ENCODE peak calls at places on chromosomes 5 and 9, in six cellular contexts. B is NCI-H1436 treated with DMSO at 0.1 percent for 48 hours; A is activated CD4-positive, alpha-beta T cell treated with anti-CD3 and anti-CD28 coated beads, Interleukin-2, amount 50 U/mL, for 1 hour; H is aorta; G is DMS 273 treated with DMSO at 0.1 percent for 48 hours; Z is activated T-helper 2 cell treated with anti-CD3 and anti-CD28 coated beads, Interferon-gamma antibody, Interleukin-2, Interleukin-4, amounts not matched to agents 10 μg/mL and 5 μg/mL and 100 μg/mL, durations not matched to agents 14 hours and 24 hours and 36 hours. O is an unnamed sample.

GRCh38 chr5:68745459-68745858 is 348.4 kb upstream of the SLC30A5 start:
- DNase-seq in B (no peak), A (no peak), H (no peak), G (peak), Z (no peak), O (no peak)

GRCh38 chr9:126561582-126561981 is 52.1 kb upstream of the LMX1B start:
- DNase-seq in B (no peak), A (no peak), H (no peak), G (no peak), Z (no peak), O (no peak)

GRCh38 chr5:56751914-56752313 is 63.4 kb upstream of the MAP3K1 start:
- DNase-seq in B (no peak), A (no peak), H (no peak), G (no peak), Z (no peak), O (no peak)

GRCh38 chr5:114450516-114450909 is 88.6 kb downstream of the KCNN2 start:
- DNase-seq in B (no peak), A (no peak), H (no peak), G (peak), Z (no peak), O (no peak)

GRCh38 chr5:54619732-54620582 is 102.4 kb downstream of the SNX18 start:
- DNase-seq in B (no peak), A (no peak), H (no peak), G (peak), Z (no peak), O (no peak)

GRCh38 chr5:57303985-57304384 is 130.1 kb downstream of the GPBP1 start:
- DNase-seq in B (no peak), A (no peak), H (no peak), G (no peak), Z (no peak), O (no peak)

GRCh38 chr5:96747718-96748117 is 60.0 kb downstream of the ERAP1 start:
- DNase-seq in B (no peak), A (no peak), H (no peak), G (no peak), Z (no peak), O (no peak)

GRCh38 chr5:67453526-67453925 is 256.9 kb upstream of the CD180 start:
- DNase-seq in B (no peak), A (no peak), H (no peak), G (no peak), Z (no peak), O (no peak)

GRCh38 chr5:52560366-52560765 is 227.3 kb upstream of the ITGA1 start:
- DNase-seq in B (peak), A (no peak), H (no peak), G (no peak), Z (no peak), O (peak)

GRCh38 chr9:114373960-114374730 is 13.6 kb downstream of the AKNA start:
- DNase-seq in B (no peak), A (no peak), H (peak), G (no peak), Z (no peak), O (no peak)

GRCh38 chr5:133319244-133319643 is 267.4 kb downstream of the HSPA4 start:
- DNase-seq in B (no peak), A (no peak), H (no peak), G (no peak), Z (no peak), O (no peak)

GRCh38 chr9:120713257-120714087 is 798 bp downstream of the MEGF9 start:
- DNase-seq in B (no peak), A (peak), H (peak), G (no peak), Z (peak), O (no peak)

GRCh38 chr9:82418334-82418733 is 429.8 kb downstream of the SPATA31D1 start:
- DNase-seq in B (no peak), A (no peak), H (no peak), G (no peak), Z (no peak), O (no peak)

GRCh38 chr5:86909461-86909881 is 291.7 kb downstream of the COX7C start:
- DNase-seq in B (no peak), A (no peak), H (no peak), G (no peak), Z (no peak), O (no peak)

GRCh38 chr9:106697390-106697789 is 165.6 kb upstream of the ZNF462 start:
- DNase-seq in B (peak), A (no peak), H (no peak), G (no peak), Z (no peak), O (no peak)

GRCh38 chr9:133258061-133259015 is 16.7 kb downstream of the ABO start:
- DNase-seq in B (no peak), A (no peak), H (peak), G (no peak), Z (no peak), O (no peak)

GRCh38 chr5:141870871-141871270 is 7.3 kb downstream of the PCDH1 start:
- DNase-seq in B (no peak), A (no peak), H (peak), G (no peak), Z (no peak), O (no peak)

GRCh38 chr5:58455066-58455465 is 4.8 kb downstream of the PLK2 start:
- DNase-seq in B (no peak), A (no peak), H (no peak), G (no peak), Z (no peak), O (no peak)

GRCh38 chr5:35681911-35682310 is 64.2 kb downstream of the SPEF2 start:
- DNase-seq in B (no peak), A (no peak), H (no peak), G (no peak), Z (no peak), O (no peak)

GRCh38 chr9:85949591-85950335 is 8.8 kb downstream of the NAA35 start:
- DNase-seq in B (no peak), A (no peak), H (no peak), G (no peak), Z (no peak), O (no peak)